ENCODE peak calls at places on chromosomes 12 and 14, in eight cellular contexts. One of them, this sample, is unnamed.
A peak's percentile ranks its signal among the peaks of the same experiment; 100 is the strongest.

GRCh38 chr12:111825509-111825908 is 16.5 kb upstream of the MAPKAPK5 start:
- DNase-seq in suprapubic skin: no peak
- DNase-seq in HFF-Myc: no peak
- DNase-seq in HFFc6: no peak
- DNase-seq in kidney: no peak
- DNase-seq in choroid plexus epithelial cell: no peak
- DNase-seq in body of pancreas: no peak
- DNase-seq in tibial nerve: no peak
- DNase-seq in this sample: no peak

GRCh38 chr14:21098134-21098891 is at the start of gene ZNF219:
- DNase-seq in choroid plexus epithelial cell: no peak
- DNase-seq in kidney: peak; percentile 83
- DNase-seq in HFFc6: peak; percentile 15
- DNase-seq in body of pancreas: peak; percentile 64
- DNase-seq in suprapubic skin: no peak
- DNase-seq in HFF-Myc: no peak
- DNase-seq in tibial nerve: peak; percentile 47
- DNase-seq in this sample: no peak

GRCh38 chr12:70910666-70911065 is 9.9 kb downstream of the PTPRR start:
- DNase-seq in choroid plexus epithelial cell: no peak
- DNase-seq in HFF-Myc: no peak
- DNase-seq in HFFc6: no peak
- DNase-seq in suprapubic skin: no peak
- DNase-seq in kidney: no peak
- DNase-seq in tibial nerve: no peak
- DNase-seq in body of pancreas: no peak
- DNase-seq in this sample: no peak

GRCh38 chr12:76536546-76536945 is 23.0 kb downstream of the OSBPL8 start:
- DNase-seq in suprapubic skin: no peak
- DNase-seq in kidney: no peak
- DNase-seq in tibial nerve: no peak
- DNase-seq in body of pancreas: no peak
- DNase-seq in HFFc6: no peak
- DNase-seq in choroid plexus epithelial cell: no peak
- DNase-seq in HFF-Myc: no peak
- DNase-seq in this sample: no peak

GRCh38 chr12:11746024-11746771 is 96.7 kb downstream of the ETV6 start:
- DNase-seq in HFFc6: peak; percentile 65
- DNase-seq in suprapubic skin: no peak
- DNase-seq in choroid plexus epithelial cell: peak; percentile 41
- DNase-seq in kidney: no peak
- DNase-seq in body of pancreas: no peak
- DNase-seq in tibial nerve: no peak
- DNase-seq in HFF-Myc: no peak
- DNase-seq in this sample: no peak

GRCh38 chr14:75979071-75979571 is 2.7 kb downstream of the TGFB3 start:
- DNase-seq in HFF-Myc: no peak
- DNase-seq in kidney: peak; percentile 69
- DNase-seq in choroid plexus epithelial cell: peak; percentile 73
- DNase-seq in suprapubic skin: no peak
- DNase-seq in body of pancreas: peak; percentile 50
- DNase-seq in HFFc6: peak; percentile 24
- DNase-seq in tibial nerve: peak; percentile 24
- DNase-seq in this sample: no peak

GRCh38 chr12:24118675-24119074 is 169.2 kb upstream of the SOX5 start:
- DNase-seq in choroid plexus epithelial cell: peak; percentile 47
- DNase-seq in tibial nerve: no peak
- DNase-seq in HFF-Myc: no peak
- DNase-seq in HFFc6: no peak
- DNase-seq in body of pancreas: no peak
- DNase-seq in suprapubic skin: no peak
- DNase-seq in kidney: no peak
- DNase-seq in this sample: no peak

GRCh38 chr14:101223147-101223546 is 319.6 kb upstream of the RTL1 start:
- DNase-seq in HFFc6: no peak
- DNase-seq in suprapubic skin: no peak
- DNase-seq in body of pancreas: no peak
- DNase-seq in kidney: no peak
- DNase-seq in HFF-Myc: no peak
- DNase-seq in choroid plexus epithelial cell: no peak
- DNase-seq in tibial nerve: no peak
- DNase-seq in this sample: no peak

GRCh38 chr14:99476864-99477263 is 3.8 kb downstream of the SETD3 start:
- DNase-seq in body of pancreas: no peak
- DNase-seq in kidney: no peak
- DNase-seq in HFF-Myc: no peak
- DNase-seq in HFFc6: peak; percentile 11
- DNase-seq in choroid plexus epithelial cell: peak; percentile 9
- DNase-seq in tibial nerve: no peak
- DNase-seq in suprapubic skin: no peak
- DNase-seq in this sample: no peak

GRCh38 chr12:93247313-93248057 is 130.2 kb upstream of the NUDT4 start:
- DNase-seq in body of pancreas: no peak
- DNase-seq in HFFc6: no peak
- DNase-seq in HFF-Myc: no peak
- DNase-seq in kidney: no peak
- DNase-seq in tibial nerve: no peak
- DNase-seq in suprapubic skin: no peak
- DNase-seq in choroid plexus epithelial cell: peak; percentile 50
- DNase-seq in this sample: no peak

GRCh38 chr14:85576848-85577541 is 47.1 kb downstream of the FLRT2 start:
- DNase-seq in suprapubic skin: no peak
- DNase-seq in kidney: no peak
- DNase-seq in HFF-Myc: no peak
- DNase-seq in HFFc6: no peak
- DNase-seq in tibial nerve: no peak
- DNase-seq in body of pancreas: no peak
- DNase-seq in choroid plexus epithelial cell: peak; percentile 60
- DNase-seq in this sample: no peak

GRCh38 chr14:104770851-104771272 is 17.9 kb downstream of the SIVA1 start:
- DNase-seq in suprapubic skin: no peak
- DNase-seq in kidney: no peak
- DNase-seq in choroid plexus epithelial cell: peak; percentile 30
- DNase-seq in body of pancreas: no peak
- DNase-seq in tibial nerve: no peak
- DNase-seq in HFFc6: no peak
- DNase-seq in HFF-Myc: no peak
- DNase-seq in this sample: no peak

GRCh38 chr14:23066855-23067744 is 9.8 kb upstream of the CDH24 start:
- DNase-seq in choroid plexus epithelial cell: no peak
- DNase-seq in body of pancreas: no peak
- DNase-seq in kidney: peak; percentile 66
- DNase-seq in HFFc6: no peak
- DNase-seq in suprapubic skin: no peak
- DNase-seq in HFF-Myc: no peak
- DNase-seq in tibial nerve: no peak
- DNase-seq in this sample: no peak

GRCh38 chr14:51310453-51311074 is 70.5 kb downstream of the TMX1 start:
- DNase-seq in HFF-Myc: peak; percentile 83
- DNase-seq in kidney: no peak
- DNase-seq in tibial nerve: no peak
- DNase-seq in suprapubic skin: no peak
- DNase-seq in HFFc6: peak; percentile 57
- DNase-seq in body of pancreas: no peak
- DNase-seq in choroid plexus epithelial cell: peak; percentile 24
- DNase-seq in this sample: no peak

GRCh38 chr12:101021911-101022388 is 188.1 kb downstream of the SLC5A8 start:
- DNase-seq in body of pancreas: no peak
- DNase-seq in kidney: no peak
- DNase-seq in HFFc6: peak; percentile 85
- DNase-seq in choroid plexus epithelial cell: peak; percentile 80
- DNase-seq in suprapubic skin: no peak
- DNase-seq in tibial nerve: no peak
- DNase-seq in HFF-Myc: peak; percentile 62
- DNase-seq in this sample: no peak

GRCh38 chr14:101808020-101808641 is 46.6 kb downstream of the PPP2R5C start:
- DNase-seq in HFF-Myc: no peak
- DNase-seq in choroid plexus epithelial cell: no peak
- DNase-seq in tibial nerve: no peak
- DNase-seq in kidney: no peak
- DNase-seq in suprapubic skin: no peak
- DNase-seq in body of pancreas: peak; percentile 76
- DNase-seq in HFFc6: no peak
- DNase-seq in this sample: no peak

GRCh38 chr14:75279153-75279738 is 618 bp downstream of the FOS start:
- DNase-seq in choroid plexus epithelial cell: peak; percentile 83
- DNase-seq in body of pancreas: peak; percentile 72
- DNase-seq in kidney: peak; percentile 92
- DNase-seq in suprapubic skin: peak; percentile 86
- DNase-seq in HFF-Myc: no peak
- DNase-seq in tibial nerve: peak; percentile 64
- DNase-seq in HFFc6: peak; percentile 49
- DNase-seq in this sample: no peak

GRCh38 chr14:82009076-82009475 is 475.4 kb upstream of the SEL1L start:
- DNase-seq in suprapubic skin: no peak
- DNase-seq in choroid plexus epithelial cell: no peak
- DNase-seq in body of pancreas: no peak
- DNase-seq in tibial nerve: no peak
- DNase-seq in HFFc6: no peak
- DNase-seq in kidney: no peak
- DNase-seq in HFF-Myc: no peak
- DNase-seq in this sample: no peak

GRCh38 chr12:64824500-64825142 is at the start of gene TBC1D30:
- DNase-seq in tibial nerve: no peak
- DNase-seq in HFF-Myc: no peak
- DNase-seq in suprapubic skin: no peak
- DNase-seq in HFFc6: no peak
- DNase-seq in choroid plexus epithelial cell: peak; percentile 22
- DNase-seq in kidney: peak; percentile 78
- DNase-seq in body of pancreas: peak; percentile 24
- DNase-seq in this sample: peak; percentile 70

GRCh38 chr12:64824130-64824499 is 332 bp upstream of the TBC1D30 start:
- DNase-seq in suprapubic skin: no peak
- DNase-seq in kidney: no peak
- DNase-seq in HFFc6: no peak
- DNase-seq in HFF-Myc: no peak
- DNase-seq in tibial nerve: no peak
- DNase-seq in choroid plexus epithelial cell: peak; percentile 2
- DNase-seq in body of pancreas: no peak
- DNase-seq in this sample: no peak

GRCh38 chr12:64828713-64829112 is 4.3 kb downstream of the TBC1D30 start:
- DNase-seq in body of pancreas: no peak
- DNase-seq in tibial nerve: no peak
- DNase-seq in choroid plexus epithelial cell: no peak
- DNase-seq in HFF-Myc: no peak
- DNase-seq in HFFc6: no peak
- DNase-seq in suprapubic skin: no peak
- DNase-seq in kidney: no peak
- DNase-seq in this sample: no peak

GRCh38 chr12:64826234-64826633 is 1.8 kb downstream of the TBC1D30 start:
- DNase-seq in suprapubic skin: no peak
- DNase-seq in HFFc6: no peak
- DNase-seq in body of pancreas: peak; percentile 60
- DNase-seq in HFF-Myc: no peak
- DNase-seq in kidney: peak; percentile 74
- DNase-seq in choroid plexus epithelial cell: peak; percentile 59
- DNase-seq in tibial nerve: peak; percentile 22
- DNase-seq in this sample: peak; percentile 77

GRCh38 chr12:64825143-64826011 is 930 bp downstream of the TBC1D30 start:
- DNase-seq in kidney: no peak
- DNase-seq in suprapubic skin: no peak
- DNase-seq in choroid plexus epithelial cell: no peak
- DNase-seq in tibial nerve: no peak
- DNase-seq in HFFc6: no peak
- DNase-seq in body of pancreas: no peak
- DNase-seq in HFF-Myc: no peak
- DNase-seq in this sample: no peak
- TF ChIP-seq CTCF in kidney: no peak
- TF ChIP-seq CTCF in suprapubic skin: no peak
- TF ChIP-seq CTCF in choroid plexus epithelial cell: no peak
- TF ChIP-seq CTCF in tibial nerve: no peak
- TF ChIP-seq CTCF in HFFc6: no peak
- TF ChIP-seq CTCF in body of pancreas: no peak
- TF ChIP-seq CTCF in HFF-Myc: no peak
- TF ChIP-seq CTCF in this sample: no peak

GRCh38 chr14:38941485-38941884 is 161.6 kb downstream of the SEC23A start:
- DNase-seq in body of pancreas: no peak
- DNase-seq in choroid plexus epithelial cell: peak; percentile 17
- DNase-seq in kidney: no peak
- DNase-seq in HFF-Myc: no peak
- DNase-seq in suprapubic skin: no peak
- DNase-seq in HFFc6: no peak
- DNase-seq in tibial nerve: no peak
- DNase-seq in this sample: no peak
- TF ChIP-seq CTCF in body of pancreas: no peak
- TF ChIP-seq CTCF in choroid plexus epithelial cell: peak; percentile 33
- TF ChIP-seq CTCF in kidney: no peak
- TF ChIP-seq CTCF in HFF-Myc: no peak
- TF ChIP-seq CTCF in suprapubic skin: no peak
- TF ChIP-seq CTCF in HFFc6: peak; percentile 17
- TF ChIP-seq CTCF in tibial nerve: no peak
- TF ChIP-seq CTCF in this sample: no peak

GRCh38 chr12:10722502-10722904 is 620 bp downstream of the YBX3 start:
- DNase-seq in tibial nerve: no peak
- DNase-seq in HFF-Myc: no peak
- DNase-seq in kidney: peak; percentile 85
- DNase-seq in HFFc6: peak; percentile 48
- DNase-seq in choroid plexus epithelial cell: peak; percentile 65
- DNase-seq in body of pancreas: peak; percentile 55
- DNase-seq in suprapubic skin: no peak
- DNase-seq in this sample: no peak
- TF ChIP-seq CTCF in tibial nerve: peak; percentile 33
- TF ChIP-seq CTCF in HFF-Myc: no peak
- TF ChIP-seq CTCF in kidney: peak; percentile 21
- TF ChIP-seq CTCF in HFFc6: no peak
- TF ChIP-seq CTCF in choroid plexus epithelial cell: peak; percentile 11
- TF ChIP-seq CTCF in body of pancreas: peak; percentile 42
- TF ChIP-seq CTCF in suprapubic skin: peak; percentile 9
- TF ChIP-seq CTCF in this sample: peak; percentile 37

GRCh38 chr12:98741615-98742265 is 96.7 kb downstream of the APAF1 start:
- DNase-seq in HFF-Myc: no peak
- DNase-seq in choroid plexus epithelial cell: no peak
- DNase-seq in body of pancreas: no peak
- DNase-seq in kidney: no peak
- DNase-seq in HFFc6: no peak
- DNase-seq in tibial nerve: no peak
- DNase-seq in suprapubic skin: no peak
- DNase-seq in this sample: no peak

GRCh38 chr12:98745578-98746391 is 100.7 kb downstream of the APAF1 start:
- DNase-seq in HFFc6: no peak
- DNase-seq in choroid plexus epithelial cell: peak; percentile 36
- DNase-seq in body of pancreas: peak; percentile 30
- DNase-seq in kidney: peak; percentile 66
- DNase-seq in HFF-Myc: no peak
- DNase-seq in tibial nerve: no peak
- DNase-seq in suprapubic skin: no peak
- DNase-seq in this sample: no peak

GRCh38 chr12:98744692-98745091 is 99.6 kb downstream of the APAF1 start:
- DNase-seq in suprapubic skin: no peak
- DNase-seq in HFF-Myc: no peak
- DNase-seq in kidney: no peak
- DNase-seq in choroid plexus epithelial cell: peak; percentile 60
- DNase-seq in HFFc6: no peak
- DNase-seq in tibial nerve: no peak
- DNase-seq in body of pancreas: no peak
- DNase-seq in this sample: no peak

GRCh38 chr12:98741229-98741614 is 96.1 kb downstream of the APAF1 start:
- DNase-seq in kidney: no peak
- DNase-seq in tibial nerve: no peak
- DNase-seq in HFF-Myc: no peak
- DNase-seq in body of pancreas: no peak
- DNase-seq in HFFc6: no peak
- DNase-seq in suprapubic skin: no peak
- DNase-seq in choroid plexus epithelial cell: no peak
- DNase-seq in this sample: no peak

GRCh38 chr12:98743362-98743953 is 98.4 kb downstream of the APAF1 start:
- DNase-seq in HFFc6: no peak
- DNase-seq in HFF-Myc: no peak
- DNase-seq in tibial nerve: no peak
- DNase-seq in choroid plexus epithelial cell: peak; percentile 63
- DNase-seq in suprapubic skin: no peak
- DNase-seq in kidney: no peak
- DNase-seq in body of pancreas: peak; percentile 51
- DNase-seq in this sample: no peak
- TF ChIP-seq CTCF in HFFc6: peak; percentile 41
- TF ChIP-seq CTCF in HFF-Myc: peak; percentile 68
- TF ChIP-seq CTCF in tibial nerve: no peak
- TF ChIP-seq CTCF in choroid plexus epithelial cell: peak; percentile 90
- TF ChIP-seq CTCF in suprapubic skin: no peak
- TF ChIP-seq CTCF in kidney: no peak
- TF ChIP-seq CTCF in body of pancreas: peak; percentile 39
- TF ChIP-seq CTCF in this sample: peak; percentile 79